ENCODE peak calls at places on chromosomes 4 and X, in seven cellular contexts. B is psoas muscle, A is tibial nerve, V is OCI-LY7, Q is breast epithelium, X is right lobe of liver, F is left ventricle myocardium inferior. R is an unnamed sample.

GRCh38 chr4:138259296-138259695 is 17.1 kb upstream of the SLC7A11 start:
- DNase-seq in Q (no peak), F (no peak), V (no peak), A (no peak), B (no peak), X (no peak), R (no peak)

GRCh38 chr4:169948271-169948670 is 77.9 kb downstream of the MFAP3L start:
- DNase-seq in Q (no peak), V (no peak), A (no peak), F (no peak), X (no peak), B (no peak), R (no peak)

GRCh38 chrX:9466115-9466495 is 1.2 kb downstream of the TBL1X start:
- DNase-seq in B (peak; percentile 60), F (peak; percentile 42), Q (peak; percentile 27), A (peak; percentile 16), X (peak; percentile 69), V (peak; percentile 11), R (peak; percentile 52)

GRCh38 chr4:107213880-107214279 is 177.8 kb upstream of the DKK2 start:
- DNase-seq in X (no peak), Q (no peak), A (no peak), V (no peak), F (no peak), B (no peak), R (no peak)

GRCh38 chr4:83490876-83491450 is 6.1 kb upstream of the ABRAXAS1 start:
- DNase-seq in A (no peak), V (peak; percentile 54), Q (no peak), B (no peak), X (no peak), F (no peak), R (no peak)

GRCh38 chrX:104254442-104255115 is at the start of gene ESX1:
- DNase-seq in V (no peak), A (no peak), Q (no peak), X (no peak), B (no peak), F (no peak), R (no peak)

GRCh38 chrX:153582896-153583295 is 16.0 kb downstream of the CCNQ start:
- DNase-seq in Q (peak; percentile 23), A (no peak), V (peak; percentile 80), X (no peak), B (no peak), F (peak; percentile 24), R (peak; percentile 47)

GRCh38 chr4:52096048-52096447 is 44.9 kb downstream of the SPATA18 start:
- DNase-seq in Q (no peak), V (no peak), A (no peak), F (no peak), B (no peak), X (no peak), R (no peak)

GRCh38 chrX:30483996-30484395 is 93.6 kb downstream of the TASL start:
- DNase-seq in Q (no peak), X (no peak), B (no peak), V (no peak), F (no peak), A (no peak), R (no peak)

GRCh38 chr4:10013722-10014121 is 7.6 kb downstream of the SLC2A9 start:
- DNase-seq in B (no peak), V (peak; percentile 39), X (peak; percentile 66), Q (no peak), A (no peak), F (peak; percentile 47), R (no peak)

GRCh38 chr4:47050986-47051725 is 19.8 kb downstream of the GABRB1 start:
- DNase-seq in V (no peak), X (no peak), F (no peak), Q (no peak), B (no peak), A (no peak), R (no peak)

GRCh38 chr4:13103382-13104015 is 380.6 kb downstream of the RAB28 start:
- DNase-seq in V (no peak), Q (no peak), X (no peak), B (no peak), A (no peak), F (no peak), R (no peak)

GRCh38 chr4:15656038-15656470 is 897 bp upstream of the FBXL5 start:
- DNase-seq in F (no peak), V (no peak), Q (peak; percentile 31), A (peak; percentile 12), X (no peak), B (no peak), R (no peak)

GRCh38 chr4:515251-515650 is 16.2 kb downstream of the PIGG start:
- DNase-seq in X (no peak), F (no peak), B (no peak), A (no peak), Q (no peak), V (no peak), R (no peak)

GRCh38 chr4:122045533-122045932 is 93.7 kb upstream of the TRPC3 start:
- DNase-seq in V (no peak), B (no peak), A (no peak), Q (no peak), F (no peak), X (no peak), R (peak; percentile 66)

GRCh38 chr4:139651282-139652194 is 14.1 kb upstream of the MGST2 start:
- DNase-seq in B (peak; percentile 83), F (peak; percentile 80), Q (peak; percentile 60), V (peak; percentile 74), A (peak; percentile 67), X (peak; percentile 75), R (peak; percentile 81)

GRCh38 chrX:1462596-1463251 is 10.0 kb upstream of the ASMTL start:
- DNase-seq in A (no peak), X (no peak), B (no peak), V (no peak), F (no peak), Q (no peak), R (peak; percentile 30)

GRCh38 chr4:87122252-87122651 is 98.2 kb downstream of the KLHL8 start:
- DNase-seq in X (no peak), B (no peak), Q (peak; percentile 54), A (no peak), F (no peak), V (no peak), R (peak; percentile 51)

GRCh38 chr4:87119965-87120364 is 100.5 kb downstream of the KLHL8 start:
- DNase-seq in V (no peak), A (no peak), X (no peak), B (no peak), Q (no peak), F (no peak), R (no peak)

GRCh38 chr4:87118826-87119225 is 101.6 kb downstream of the KLHL8 start:
- DNase-seq in F (no peak), Q (no peak), V (peak; percentile 9), B (no peak), A (no peak), X (no peak), R (no peak)

GRCh38 chr4:87121332-87122065 is 98.9 kb downstream of the KLHL8 start:
- DNase-seq in B (no peak), X (no peak), Q (peak; percentile 64), A (no peak), F (no peak), V (no peak), R (no peak)

GRCh38 chr4:87120411-87121162 is 99.8 kb downstream of the KLHL8 start:
- DNase-seq in X (peak; percentile 55), A (peak; percentile 34), V (no peak), F (no peak), B (no peak), Q (peak; percentile 85), R (peak; percentile 68)
- H3K27ac ChIP-seq in X (no peak overlapping the region), A (peak overlapping the region; percentile 56), V (no peak overlapping the region), F (peak overlapping the region; percentile 86), B (peak overlapping the region; percentile 87), Q (peak overlapping the region; percentile 82), R (peak overlapping the region; percentile 15)

GRCh38 chr4:126465341-126465740 is 1150.6 kb downstream of the FAT4 start:
- DNase-seq in X (no peak), F (no peak), V (no peak), B (no peak), A (no peak), Q (no peak), R (no peak)

GRCh38 chr4:126466848-126467247 is 1152.1 kb downstream of the FAT4 start:
- DNase-seq in A (no peak), F (no peak), Q (no peak), X (no peak), B (no peak), V (no peak), R (no peak)

GRCh38 chr4:126475730-126476129 is 1157.0 kb upstream of the INTU start:
- DNase-seq in B (no peak), V (no peak), A (no peak), X (no peak), Q (no peak), F (no peak), R (no peak)

GRCh38 chr4:126468144-126468543 is 1153.4 kb downstream of the FAT4 start:
- DNase-seq in V (no peak), B (no peak), X (no peak), A (no peak), F (no peak), Q (no peak), R (no peak)

DNA sequence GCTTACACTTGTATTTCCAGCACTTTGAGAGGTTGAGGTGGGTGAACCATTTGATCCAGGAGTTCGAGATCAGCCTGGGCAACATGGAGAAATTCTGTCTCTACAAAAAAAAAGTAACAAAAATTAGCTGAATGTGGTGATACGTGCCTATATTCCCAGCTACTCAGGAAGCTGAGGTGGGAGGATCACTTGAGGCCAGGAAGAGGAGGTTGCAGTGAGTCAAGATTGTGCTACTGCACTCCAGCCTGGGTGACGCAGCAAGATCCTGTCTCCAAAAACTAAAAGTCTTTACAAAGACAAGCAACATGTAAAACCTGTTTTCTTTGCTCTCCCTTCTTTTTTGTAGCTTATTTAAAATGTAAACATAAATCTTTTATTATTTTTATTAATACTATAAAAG is 1156.1 kb downstream of the FAT4 start:
- DNase-seq in Q (no peak), V (no peak), X (no peak), B (no peak), A (no peak), F (no peak), R (no peak)
- H3K36me3 ChIP-seq in Q (no peaks in the 10 kb centered on the region), V (no peaks in the 10 kb centered on the region), X (no peaks in the 10 kb centered on the region), B (no peaks in the 10 kb centered on the region), A (no peaks in the 10 kb centered on the region), F (no peaks in the 10 kb centered on the region), R (no peaks in the 10 kb centered on the region)

GRCh38 chr4:85724801-85725548 is 250.0 kb downstream of the ARHGAP24 start:
- DNase-seq in F (no peak), Q (no peak), V (peak; percentile 49), X (no peak), A (no peak), B (no peak), R (no peak)

GRCh38 chr4:85722806-85723205 is 247.9 kb downstream of the ARHGAP24 start:
- DNase-seq in V (no peak), X (no peak), A (no peak), Q (no peak), F (no peak), B (no peak), R (no peak)

GRCh38 chr4:85728471-85728870 is 253.5 kb downstream of the ARHGAP24 start:
- DNase-seq in X (no peak), F (no peak), A (no peak), Q (no peak), V (no peak), B (no peak), R (no peak)

GRCh38 chr4:85725727-85726170 is 250.8 kb downstream of the ARHGAP24 start:
- DNase-seq in V (peak; percentile 85), B (peak; percentile 44), A (no peak), Q (no peak), F (peak; percentile 41), X (peak; percentile 34), R (no peak)

GRCh38 chr4:85726555-85726954 is 251.6 kb downstream of the ARHGAP24 start:
- DNase-seq in Q (no peak), X (no peak), B (no peak), V (no peak), F (no peak), A (no peak), R (no peak)
- H3K4me1 ChIP-seq in Q (peaks cover 6% of the 10 kb centered on the region), X (no peaks in the 10 kb centered on the region), B (peaks cover 2% of the 10 kb centered on the region), V (peaks cover 24% of the 10 kb centered on the region), F (peaks cover 37% of the 10 kb centered on the region), A (no peaks in the 10 kb centered on the region), R (peaks cover 8% of the 10 kb centered on the region)

GRCh38 chr4:93409035-93409434 is 419.5 kb upstream of the ATOH1 start:
- DNase-seq in X (no peak), B (no peak), F (no peak), A (no peak), Q (no peak), V (no peak), R (no peak)
- H3K27ac ChIP-seq in X (no peak overlapping the region), B (no peak overlapping the region), F (no peak overlapping the region), A (no peak overlapping the region), Q (no peak overlapping the region), V (no peak overlapping the region), R (no peak overlapping the region)